ENCODE peak calls at places on chromosome 15, in nine cellular contexts. S, T, H, R, Y, N, D, J and M are unnamed samples.

GRCh38 chr15:85582719-85583089 is 202.3 kb downstream of the AKAP13 start:
- DNase-seq in J (no peak), T (peak), H (peak), N (no peak), S (peak), D (no peak), R (no peak), Y (peak), M (no peak)

GRCh38 chr15:80464952-80465645 is 60.9 kb downstream of the ARNT2 start:
- DNase-seq in J (no peak), S (no peak), D (no peak), T (no peak), R (no peak), N (no peak), H (no peak), Y (no peak), M (no peak)

GRCh38 chr15:57422113-57422754 is 45.9 kb downstream of the CGNL1 start:
- DNase-seq in D (peak), Y (peak), T (no peak), H (no peak), R (no peak), S (no peak), J (no peak), N (no peak), M (peak)

GRCh38 chr15:49331951-49332350 is 91.1 kb upstream of the FGF7 start:
- DNase-seq in S (no peak), Y (peak), J (no peak), R (no peak), T (no peak), N (no peak), D (no peak), H (no peak), M (no peak)

GRCh38 chr15:60972301-60972700 is 256.8 kb downstream of the RORA start:
- DNase-seq in Y (peak), S (no peak), H (no peak), J (peak), T (no peak), R (no peak), D (no peak), N (peak), M (no peak)

GRCh38 chr15:69026355-69026754 is 11.9 kb downstream of the NOX5 start:
- DNase-seq in R (no peak), D (no peak), T (no peak), S (no peak), N (no peak), H (no peak), Y (no peak), J (no peak), M (no peak)

GRCh38 chr15:68550498-68551295 is 28.1 kb upstream of the CORO2B start:
- DNase-seq in H (peak), Y (peak), N (peak), R (peak), J (peak), D (peak), T (peak), S (peak), M (peak)

GRCh38 chr15:98289747-98290146 is 329.2 kb downstream of the ARRDC4 start:
- DNase-seq in T (no peak), D (no peak), N (no peak), J (no peak), S (no peak), H (no peak), R (no peak), Y (no peak), M (no peak)

GRCh38 chr15:74784426-74784825 is 2.5 kb downstream of the CSK start:
- DNase-seq in D (no peak), R (no peak), T (no peak), Y (no peak), N (no peak), S (no peak), J (no peak), H (no peak), M (no peak)

GRCh38 chr15:69843267-69843666 is 254.4 kb downstream of the TLE3 start:
- DNase-seq in J (no peak), H (no peak), N (no peak), S (no peak), D (no peak), R (no peak), Y (no peak), T (no peak), M (no peak)

GRCh38 chr15:53216036-53216435 is 425.9 kb upstream of the ONECUT1 start:
- DNase-seq in R (no peak), D (no peak), S (no peak), Y (no peak), T (no peak), N (no peak), H (no peak), J (no peak), M (no peak)

GRCh38 chr15:40293905-40294895 is 11.3 kb upstream of the ANKRD63 start:
- DNase-seq in H (no peak), Y (no peak), N (no peak), T (peak), R (no peak), D (no peak), J (no peak), S (peak), M (no peak)

GRCh38 chr15:26050271-26050670 is 187.1 kb upstream of the ATP10A start:
- DNase-seq in H (no peak), Y (no peak), S (no peak), D (no peak), J (no peak), R (no peak), N (no peak), T (no peak), M (no peak)

GRCh38 chr15:101482526-101483371 is 6.8 kb downstream of the PCSK6 start:
- DNase-seq in D (no peak), S (peak), H (no peak), Y (no peak), J (no peak), T (no peak), R (no peak), N (no peak), M (no peak)